ENCODE peak calls at places on chromosome 16, in seven cellular contexts. One of them, this sample, is unnamed.

GRCh38 chr16:3690991-3691720 is 26.2 kb downstream of the TRAP1 start:
- DNase-seq in uterus: peak; percentile 41
- DNase-seq in heart right ventricle: no peak
- DNase-seq in body of pancreas: no peak
- DNase-seq in pancreas: no peak
- DNase-seq in fibroblast of lung: peak; percentile 7
- DNase-seq in heart left ventricle: no peak
- DNase-seq in this sample: peak; percentile 30

GRCh38 chr16:2475413-2476344 is 752 bp downstream of the TBC1D24 start:
- DNase-seq in heart left ventricle: no peak
- DNase-seq in pancreas: peak; percentile 61
- DNase-seq in body of pancreas: peak; percentile 73
- DNase-seq in uterus: no peak
- DNase-seq in heart right ventricle: no peak
- DNase-seq in fibroblast of lung: no peak
- DNase-seq in this sample: no peak

GRCh38 chr16:55324491-55325447 is 766 bp downstream of the IRX6 start:
- DNase-seq in heart right ventricle: peak; percentile 30
- DNase-seq in uterus: no peak
- DNase-seq in fibroblast of lung: peak; percentile 1
- DNase-seq in body of pancreas: no peak
- DNase-seq in pancreas: no peak
- DNase-seq in heart left ventricle: peak; percentile 72
- DNase-seq in this sample: peak; percentile 65

GRCh38 chr16:23196577-23196976 is 14.0 kb downstream of the SCNN1G start:
- DNase-seq in pancreas: no peak
- DNase-seq in uterus: no peak
- DNase-seq in heart left ventricle: no peak
- DNase-seq in fibroblast of lung: no peak
- DNase-seq in body of pancreas: no peak
- DNase-seq in heart right ventricle: no peak
- DNase-seq in this sample: no peak

GRCh38 chr16:15970743-15971434 is 21.5 kb downstream of the ABCC1 start:
- DNase-seq in heart left ventricle: no peak
- DNase-seq in body of pancreas: no peak
- DNase-seq in heart right ventricle: no peak
- DNase-seq in uterus: no peak
- DNase-seq in pancreas: no peak
- DNase-seq in fibroblast of lung: no peak
- DNase-seq in this sample: no peak

GRCh38 chr16:88510091-88510719 is 57.1 kb downstream of the ZFPM1 start:
- DNase-seq in heart left ventricle: no peak
- DNase-seq in body of pancreas: no peak
- DNase-seq in heart right ventricle: no peak
- DNase-seq in uterus: no peak
- DNase-seq in fibroblast of lung: no peak
- DNase-seq in pancreas: peak; percentile 38
- DNase-seq in this sample: no peak

GRCh38 chr16:386641-387156 is 4.9 kb upstream of the PGAP6 start:
- DNase-seq in body of pancreas: no peak
- DNase-seq in uterus: no peak
- DNase-seq in fibroblast of lung: no peak
- DNase-seq in pancreas: no peak
- DNase-seq in heart right ventricle: no peak
- DNase-seq in heart left ventricle: peak; percentile 29
- DNase-seq in this sample: no peak

GRCh38 chr16:20904507-20905079 is 4.0 kb downstream of the LYRM1 start:
- DNase-seq in uterus: no peak
- DNase-seq in heart right ventricle: no peak
- DNase-seq in body of pancreas: no peak
- DNase-seq in heart left ventricle: no peak
- DNase-seq in fibroblast of lung: peak; percentile 98
- DNase-seq in pancreas: peak; percentile 23
- DNase-seq in this sample: no peak

GRCh38 chr16:20774703-20775362 is 11.0 kb downstream of the ACSM3 start:
- DNase-seq in fibroblast of lung: peak; percentile 42
- DNase-seq in body of pancreas: peak; percentile 82
- DNase-seq in heart left ventricle: peak; percentile 64
- DNase-seq in heart right ventricle: peak; percentile 45
- DNase-seq in pancreas: peak; percentile 86
- DNase-seq in uterus: no peak
- DNase-seq in this sample: peak; percentile 24

GRCh38 chr16:77191259-77191969 is 424 bp downstream of the MON1B start:
- DNase-seq in body of pancreas: no peak
- DNase-seq in fibroblast of lung: no peak
- DNase-seq in uterus: peak; percentile 34
- DNase-seq in heart left ventricle: no peak
- DNase-seq in pancreas: peak; percentile 38
- DNase-seq in heart right ventricle: peak; percentile 31
- DNase-seq in this sample: no peak

GRCh38 chr16:7512503-7512902 is 179.9 kb downstream of the RBFOX1 start:
- DNase-seq in fibroblast of lung: no peak
- DNase-seq in uterus: no peak
- DNase-seq in body of pancreas: no peak
- DNase-seq in pancreas: no peak
- DNase-seq in heart left ventricle: no peak
- DNase-seq in heart right ventricle: no peak
- DNase-seq in this sample: no peak

GRCh38 chr16:391885-392335 is 5.1 kb upstream of the NME4 start:
- DNase-seq in pancreas: peak; percentile 62
- DNase-seq in fibroblast of lung: peak; percentile 80
- DNase-seq in heart right ventricle: no peak
- DNase-seq in uterus: peak; percentile 58
- DNase-seq in body of pancreas: peak; percentile 68
- DNase-seq in heart left ventricle: no peak
- DNase-seq in this sample: peak; percentile 76

GRCh38 chr16:30358577-30358936 is 3.4 kb upstream of the CD2BP2 start:
- DNase-seq in body of pancreas: no peak
- DNase-seq in fibroblast of lung: no peak
- DNase-seq in heart right ventricle: no peak
- DNase-seq in heart left ventricle: no peak
- DNase-seq in pancreas: no peak
- DNase-seq in uterus: no peak
- DNase-seq in this sample: no peak

GRCh38 chr16:20191566-20191965 is 117.9 kb upstream of the GPR139 start:
- DNase-seq in body of pancreas: no peak
- DNase-seq in heart left ventricle: no peak
- DNase-seq in uterus: no peak
- DNase-seq in fibroblast of lung: no peak
- DNase-seq in heart right ventricle: no peak
- DNase-seq in pancreas: no peak
- DNase-seq in this sample: no peak

GRCh38 chr16:1494129-1494640 is 1.0 kb downstream of the TELO2 start:
- DNase-seq in pancreas: no peak
- DNase-seq in body of pancreas: peak; percentile 31
- DNase-seq in heart left ventricle: peak; percentile 80
- DNase-seq in fibroblast of lung: peak; percentile 65
- DNase-seq in uterus: peak; percentile 62
- DNase-seq in heart right ventricle: peak; percentile 77
- DNase-seq in this sample: peak; percentile 54

GRCh38 chr16:65540913-65541312 is 419.1 kb upstream of the CDH11 start:
- DNase-seq in heart left ventricle: no peak
- DNase-seq in fibroblast of lung: no peak
- DNase-seq in pancreas: no peak
- DNase-seq in uterus: no peak
- DNase-seq in heart right ventricle: no peak
- DNase-seq in body of pancreas: no peak
- DNase-seq in this sample: no peak

GRCh38 chr16:78503501-78504110 is 404.2 kb downstream of the WWOX start:
- DNase-seq in heart left ventricle: no peak
- DNase-seq in fibroblast of lung: peak; percentile 45
- DNase-seq in pancreas: peak; percentile 36
- DNase-seq in body of pancreas: peak; percentile 55
- DNase-seq in heart right ventricle: no peak
- DNase-seq in uterus: peak; percentile 54
- DNase-seq in this sample: peak; percentile 41

GRCh38 chr16:14098081-14098480 is 27.0 kb downstream of the MRTFB start:
- DNase-seq in uterus: no peak
- DNase-seq in heart left ventricle: no peak
- DNase-seq in body of pancreas: no peak
- DNase-seq in pancreas: no peak
- DNase-seq in heart right ventricle: no peak
- DNase-seq in fibroblast of lung: peak; percentile 69
- DNase-seq in this sample: no peak

GRCh38 chr16:55489119-55489955 is 10.3 kb downstream of the MMP2 start:
- DNase-seq in body of pancreas: no peak
- DNase-seq in fibroblast of lung: no peak
- DNase-seq in heart right ventricle: no peak
- DNase-seq in heart left ventricle: no peak
- DNase-seq in uterus: no peak
- DNase-seq in pancreas: no peak
- DNase-seq in this sample: no peak

GRCh38 chr16:81190667-81191066 is 47.8 kb upstream of the BCO1 start:
- DNase-seq in heart left ventricle: no peak
- DNase-seq in fibroblast of lung: peak; percentile 23
- DNase-seq in heart right ventricle: no peak
- DNase-seq in uterus: no peak
- DNase-seq in body of pancreas: no peak
- DNase-seq in pancreas: no peak
- DNase-seq in this sample: no peak

GRCh38 chr16:81185416-81185815 is 53.1 kb upstream of the BCO1 start:
- DNase-seq in fibroblast of lung: no peak
- DNase-seq in body of pancreas: no peak
- DNase-seq in heart left ventricle: no peak
- DNase-seq in heart right ventricle: no peak
- DNase-seq in pancreas: no peak
- DNase-seq in uterus: no peak
- DNase-seq in this sample: no peak

DNA sequence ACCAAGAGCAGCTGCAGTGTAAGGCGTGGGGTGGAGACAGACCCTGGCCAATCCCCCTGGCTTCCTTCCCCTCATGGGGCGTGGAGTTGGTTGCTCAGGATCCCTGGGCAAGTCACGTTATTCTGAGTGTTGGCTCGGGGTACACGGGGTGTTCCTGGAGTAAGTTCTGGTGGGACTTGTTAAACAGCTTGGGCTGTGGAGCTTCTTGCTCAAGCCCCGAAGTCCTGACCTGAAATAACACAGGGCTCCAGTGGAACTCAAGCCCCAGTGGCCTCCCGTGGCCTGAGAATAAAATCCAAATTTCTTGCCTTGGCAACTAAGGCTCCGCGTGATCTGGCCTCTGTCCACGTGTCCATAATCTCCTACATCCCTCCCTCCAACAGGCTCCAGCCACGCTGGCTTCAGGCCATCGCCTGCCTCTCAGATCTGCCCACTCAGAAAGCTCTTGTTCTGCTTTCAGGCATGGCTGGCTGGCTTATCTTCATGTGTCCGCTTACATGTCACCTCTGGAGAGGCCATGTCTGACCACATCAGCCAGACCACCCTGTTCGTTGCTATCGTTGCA is 49.3 kb upstream of the BCO1 start:
- DNase-seq in heart right ventricle: peak; percentile 82
- DNase-seq in uterus: peak; percentile 88
- DNase-seq in fibroblast of lung: peak; percentile 45
- DNase-seq in body of pancreas: peak; percentile 66
- DNase-seq in pancreas: peak; percentile 62
- DNase-seq in heart left ventricle: peak; percentile 89
- DNase-seq in this sample: peak; percentile 97
- H3K36me3 ChIP-seq in heart right ventricle: no peaks in the 10 kb centered on the region
- H3K36me3 ChIP-seq in uterus: no peaks in the 10 kb centered on the region
- H3K36me3 ChIP-seq in fibroblast of lung: no peaks in the 10 kb centered on the region
- H3K36me3 ChIP-seq in body of pancreas: no peaks in the 10 kb centered on the region
- H3K36me3 ChIP-seq in pancreas: no peaks in the 10 kb centered on the region
- H3K36me3 ChIP-seq in heart left ventricle: no peaks in the 10 kb centered on the region
- H3K36me3 ChIP-seq in this sample: no peaks in the 10 kb centered on the region

GRCh38 chr16:85239239-85239638 is 127.0 kb upstream of the CIBAR2 start:
- DNase-seq in heart left ventricle: no peak
- DNase-seq in fibroblast of lung: no peak
- DNase-seq in body of pancreas: no peak
- DNase-seq in pancreas: no peak
- DNase-seq in heart right ventricle: no peak
- DNase-seq in uterus: no peak
- DNase-seq in this sample: no peak

GRCh38 chr16:85235988-85236831 is 123.9 kb upstream of the CIBAR2 start:
- DNase-seq in pancreas: no peak
- DNase-seq in uterus: peak; percentile 62
- DNase-seq in heart right ventricle: no peak
- DNase-seq in fibroblast of lung: peak; percentile 52
- DNase-seq in heart left ventricle: no peak
- DNase-seq in body of pancreas: no peak
- DNase-seq in this sample: peak; percentile 83

GRCh38 chr16:85237817-85238216 is 125.5 kb upstream of the CIBAR2 start:
- DNase-seq in body of pancreas: no peak
- DNase-seq in uterus: no peak
- DNase-seq in fibroblast of lung: no peak
- DNase-seq in heart left ventricle: no peak
- DNase-seq in pancreas: no peak
- DNase-seq in heart right ventricle: no peak
- DNase-seq in this sample: no peak

GRCh38 chr16:85239871-85240270 is 127.6 kb upstream of the CIBAR2 start:
- DNase-seq in uterus: no peak
- DNase-seq in heart right ventricle: no peak
- DNase-seq in fibroblast of lung: no peak
- DNase-seq in body of pancreas: no peak
- DNase-seq in pancreas: no peak
- DNase-seq in heart left ventricle: no peak
- DNase-seq in this sample: no peak

GRCh38 chr16:85238233-85238647 is 126.0 kb upstream of the CIBAR2 start:
- DNase-seq in body of pancreas: peak; percentile 38
- DNase-seq in heart right ventricle: peak; percentile 58
- DNase-seq in uterus: peak; percentile 91
- DNase-seq in pancreas: no peak
- DNase-seq in heart left ventricle: peak; percentile 63
- DNase-seq in fibroblast of lung: peak; percentile 91
- DNase-seq in this sample: peak; percentile 92
- TF ChIP-seq CTCF in body of pancreas: no peak
- TF ChIP-seq CTCF in heart right ventricle: no peak
- TF ChIP-seq CTCF in uterus: peak; percentile 21
- TF ChIP-seq CTCF in pancreas: no peak
- TF ChIP-seq CTCF in heart left ventricle: no peak
- TF ChIP-seq CTCF in fibroblast of lung: peak; percentile 52
- TF ChIP-seq CTCF in this sample: no peak

GRCh38 chr16:70161350-70161749 is 12.2 kb upstream of the CLEC18C start:
- DNase-seq in body of pancreas: no peak
- DNase-seq in heart right ventricle: no peak
- DNase-seq in pancreas: no peak
- DNase-seq in uterus: no peak
- DNase-seq in heart left ventricle: no peak
- DNase-seq in fibroblast of lung: no peak
- DNase-seq in this sample: no peak
- H3K36me3 ChIP-seq in body of pancreas: peaks cover 34% of the 10 kb centered on the region
- H3K36me3 ChIP-seq in heart right ventricle: peaks cover 69% of the 10 kb centered on the region
- H3K36me3 ChIP-seq in pancreas: peaks cover 18% of the 10 kb centered on the region
- H3K36me3 ChIP-seq in uterus: no peaks in the 10 kb centered on the region
- H3K36me3 ChIP-seq in heart left ventricle: peaks cover 64% of the 10 kb centered on the region
- H3K36me3 ChIP-seq in fibroblast of lung: peaks cover 10% of the 10 kb centered on the region
- H3K36me3 ChIP-seq in this sample: peaks cover 68% of the 10 kb centered on the region

GRCh38 chr16:80280557-80280956 is 260.2 kb upstream of the DYNLRB2 start:
- DNase-seq in heart left ventricle: no peak
- DNase-seq in fibroblast of lung: no peak
- DNase-seq in body of pancreas: no peak
- DNase-seq in pancreas: no peak
- DNase-seq in uterus: no peak
- DNase-seq in heart right ventricle: no peak
- DNase-seq in this sample: no peak

GRCh38 chr16:80274576-80275191 is 266.1 kb upstream of the DYNLRB2 start:
- DNase-seq in heart left ventricle: no peak
- DNase-seq in heart right ventricle: no peak
- DNase-seq in body of pancreas: no peak
- DNase-seq in pancreas: no peak
- DNase-seq in uterus: no peak
- DNase-seq in fibroblast of lung: peak; percentile 96
- DNase-seq in this sample: no peak

GRCh38 chr16:80273635-80274538 is 266.9 kb upstream of the DYNLRB2 start:
- DNase-seq in body of pancreas: no peak
- DNase-seq in fibroblast of lung: peak; percentile 88
- DNase-seq in pancreas: no peak
- DNase-seq in uterus: no peak
- DNase-seq in heart left ventricle: no peak
- DNase-seq in heart right ventricle: no peak
- DNase-seq in this sample: no peak

GRCh38 chr16:80277182-80277581 is 263.6 kb upstream of the DYNLRB2 start:
- DNase-seq in uterus: no peak
- DNase-seq in pancreas: no peak
- DNase-seq in heart right ventricle: no peak
- DNase-seq in fibroblast of lung: no peak
- DNase-seq in body of pancreas: no peak
- DNase-seq in heart left ventricle: no peak
- DNase-seq in this sample: no peak
- TF ChIP-seq CTCF in uterus: no peak
- TF ChIP-seq CTCF in pancreas: no peak
- TF ChIP-seq CTCF in heart right ventricle: no peak
- TF ChIP-seq CTCF in fibroblast of lung: no peak
- TF ChIP-seq CTCF in body of pancreas: no peak
- TF ChIP-seq CTCF in heart left ventricle: no peak
- TF ChIP-seq CTCF in this sample: no peak